ENCODE peak calls at places on chromosomes 4 and X, in nine cellular contexts. W, K, U, E, M, D, C, R and Y are unnamed samples.

GRCh38 chr4:151484396-151485102 is 75.6 kb downstream of the FHIP1A start:
- DNase-seq in R (no peak), W (no peak), E (peak), C (no peak), M (no peak), K (no peak), U (no peak), D (no peak), Y (peak)

GRCh38 chr4:183721207-183722081 is 62.4 kb downstream of the TRAPPC11 start:
- DNase-seq in R (no peak), E (peak), W (no peak), K (no peak), M (peak), C (peak), U (peak), D (peak), Y (peak)

GRCh38 chr4:55554453-55555030 is 7.8 kb upstream of the CLOCK start:
- DNase-seq in D (no peak), E (no peak), U (no peak), M (no peak), W (no peak), C (no peak), R (no peak), K (peak), Y (peak)

GRCh38 chrX:86133761-86134160 is 14.5 kb upstream of the DACH2 start:
- DNase-seq in U (no peak), E (no peak), R (no peak), D (no peak), K (peak), W (no peak), M (no peak), C (no peak), Y (peak)

GRCh38 chr4:56007154-56007553 is 58.4 kb downstream of the CEP135 start:
- DNase-seq in D (no peak), C (no peak), E (no peak), K (no peak), U (no peak), R (no peak), W (no peak), M (no peak), Y (no peak)

GRCh38 chr4:182265881-182266280 is 22.7 kb downstream of the TENM3 start:
- DNase-seq in K (peak), E (no peak), R (no peak), D (no peak), M (no peak), U (no peak), C (peak), W (no peak), Y (no peak)

GRCh38 chrX:49915352-49916222 is 6.8 kb upstream of the CLCN5 start:
- DNase-seq in D (peak), C (peak), R (no peak), E (no peak), W (no peak), K (peak), U (no peak), M (peak), Y (peak)

GRCh38 chrX:153628665-153629064 is 18.3 kb upstream of the DUSP9 start:
- DNase-seq in E (no peak), D (peak), C (no peak), K (no peak), W (no peak), M (no peak), U (peak), R (no peak), Y (no peak)

GRCh38 chr4:158168606-158169005 is 4.2 kb downstream of the GASK1B start:
- DNase-seq in W (no peak), M (no peak), K (no peak), C (no peak), E (no peak), D (no peak), R (no peak), U (no peak), Y (no peak)

GRCh38 chrX:21840199-21840557 is 761 bp downstream of the MBTPS2 start:
- DNase-seq in M (no peak), K (peak), R (no peak), W (no peak), D (no peak), U (no peak), E (no peak), C (no peak), Y (peak)

GRCh38 chrX:43003939-43004338 is 226.0 kb upstream of the PPP1R2C start:
- DNase-seq in R (no peak), M (no peak), C (no peak), D (no peak), K (peak), W (no peak), E (no peak), U (no peak), Y (no peak)

GRCh38 chrX:120517936-120518335 is 42.8 kb downstream of the CUL4B start:
- DNase-seq in R (no peak), K (no peak), W (no peak), E (no peak), M (no peak), C (no peak), U (no peak), D (no peak), Y (peak)

GRCh38 chrX:148856505-148856904 is 356.1 kb downstream of the AFF2 start:
- DNase-seq in M (no peak), D (no peak), U (no peak), W (no peak), C (no peak), E (no peak), R (no peak), K (no peak), Y (no peak)

GRCh38 chr4:110510955-110511544 is 35.1 kb downstream of the ENPEP start:
- DNase-seq in D (no peak), R (no peak), K (peak), W (no peak), U (no peak), E (no peak), M (no peak), C (no peak), Y (peak)

GRCh38 chr4:152462047-152462446 is 73.8 kb downstream of the FBXW7 start:
- DNase-seq in D (no peak), U (no peak), K (peak), M (no peak), C (no peak), E (no peak), R (no peak), W (no peak), Y (no peak)

GRCh38 chrX:15785176-15785735 is 5.0 kb upstream of the ZRSR2 start:
- DNase-seq in U (no peak), K (no peak), R (no peak), E (no peak), M (no peak), D (no peak), C (no peak), W (no peak), Y (no peak)

GRCh38 chr4:124635331-124635730 is 77.2 kb downstream of the ANKRD50 start:
- DNase-seq in U (no peak), W (no peak), D (no peak), M (no peak), E (no peak), K (no peak), R (no peak), C (no peak), Y (no peak)

GRCh38 chr4:74546020-74546419 is 101.1 kb downstream of the AREG start:
- DNase-seq in M (no peak), D (no peak), K (no peak), R (no peak), C (no peak), E (no peak), W (no peak), U (no peak), Y (peak)

GRCh38 chr4:37453361-37454262 is 209.1 kb downstream of the NWD2 start:
- DNase-seq in D (peak), K (no peak), C (peak), W (peak), U (no peak), E (no peak), M (peak), R (no peak), Y (no peak)

GRCh38 chr4:121025540-121025939 is 46.8 kb downstream of the NDNF start:
- DNase-seq in U (no peak), E (no peak), D (no peak), R (no peak), W (no peak), K (no peak), C (no peak), M (no peak), Y (no peak)

GRCh38 chrX:106955004-106955772 is 35.0 kb downstream of the CLDN2 start:
- DNase-seq in R (no peak), U (no peak), E (no peak), C (peak), D (no peak), K (no peak), M (no peak), W (no peak), Y (peak)

GRCh38 chr4:77564231-77564630 is 41.4 kb upstream of the CXCL13 start:
- DNase-seq in K (no peak), U (peak), M (no peak), R (no peak), D (no peak), C (no peak), W (no peak), E (no peak), Y (peak)

GRCh38 chr4:107094332-107094731 is 58.2 kb upstream of the DKK2 start:
- DNase-seq in R (no peak), D (no peak), W (no peak), C (no peak), M (no peak), U (no peak), E (no peak), K (no peak), Y (peak)

GRCh38 chr4:47662975-47663374 is 174.9 kb downstream of the CORIN start:
- DNase-seq in K (peak), R (no peak), E (no peak), W (no peak), C (peak), M (no peak), D (no peak), U (no peak), Y (no peak)

GRCh38 chr4:146371812-146372211 is 149.9 kb downstream of the SLC10A7 start:
- DNase-seq in W (no peak), K (no peak), C (no peak), E (no peak), R (no peak), D (no peak), U (no peak), M (no peak), Y (peak)

GRCh38 chr4:76823516-76823915 is 74.4 kb downstream of the SOWAHB start:
- DNase-seq in U (no peak), E (no peak), K (no peak), C (no peak), M (no peak), D (no peak), R (no peak), W (no peak), Y (no peak)

GRCh38 chr4:75512336-75513211 is 1.6 kb downstream of the RCHY1 start:
- DNase-seq in U (no peak), D (no peak), K (peak), R (no peak), C (no peak), M (no peak), W (no peak), E (no peak), Y (peak)

GRCh38 chr4:133151681-133152329 is 2.7 kb downstream of the PCDH10 start:
- DNase-seq in R (peak), D (no peak), E (no peak), W (peak), U (no peak), M (no peak), K (no peak), C (peak), Y (no peak)

GRCh38 chr4:87058272-87059073 is 123.7 kb downstream of the AFF1 start:
- DNase-seq in E (no peak), D (no peak), R (no peak), W (no peak), C (peak), M (no peak), K (no peak), U (no peak), Y (no peak)

GRCh38 chr4:54668031-54668611 is 10.4 kb downstream of the KIT start:
- DNase-seq in C (no peak), D (no peak), E (no peak), W (no peak), K (no peak), M (no peak), U (no peak), R (no peak), Y (no peak)

GRCh38 chr4:55435136-55435535 is 39.4 kb downstream of the TMEM165 start:
- DNase-seq in U (no peak), D (no peak), W (no peak), E (no peak), R (no peak), C (no peak), K (no peak), M (no peak), Y (peak)

GRCh38 chr4:84058201-84058600 is 440.9 kb downstream of the NKX6-1 start:
- DNase-seq in R (no peak), D (no peak), M (no peak), C (no peak), E (no peak), W (no peak), U (no peak), K (no peak), Y (no peak)

GRCh38 chrX:68686684-68687045 is 39.2 kb downstream of the STARD8 start:
- DNase-seq in M (peak), W (no peak), U (peak), R (no peak), D (peak), K (no peak), E (no peak), C (no peak), Y (peak)

DNA sequence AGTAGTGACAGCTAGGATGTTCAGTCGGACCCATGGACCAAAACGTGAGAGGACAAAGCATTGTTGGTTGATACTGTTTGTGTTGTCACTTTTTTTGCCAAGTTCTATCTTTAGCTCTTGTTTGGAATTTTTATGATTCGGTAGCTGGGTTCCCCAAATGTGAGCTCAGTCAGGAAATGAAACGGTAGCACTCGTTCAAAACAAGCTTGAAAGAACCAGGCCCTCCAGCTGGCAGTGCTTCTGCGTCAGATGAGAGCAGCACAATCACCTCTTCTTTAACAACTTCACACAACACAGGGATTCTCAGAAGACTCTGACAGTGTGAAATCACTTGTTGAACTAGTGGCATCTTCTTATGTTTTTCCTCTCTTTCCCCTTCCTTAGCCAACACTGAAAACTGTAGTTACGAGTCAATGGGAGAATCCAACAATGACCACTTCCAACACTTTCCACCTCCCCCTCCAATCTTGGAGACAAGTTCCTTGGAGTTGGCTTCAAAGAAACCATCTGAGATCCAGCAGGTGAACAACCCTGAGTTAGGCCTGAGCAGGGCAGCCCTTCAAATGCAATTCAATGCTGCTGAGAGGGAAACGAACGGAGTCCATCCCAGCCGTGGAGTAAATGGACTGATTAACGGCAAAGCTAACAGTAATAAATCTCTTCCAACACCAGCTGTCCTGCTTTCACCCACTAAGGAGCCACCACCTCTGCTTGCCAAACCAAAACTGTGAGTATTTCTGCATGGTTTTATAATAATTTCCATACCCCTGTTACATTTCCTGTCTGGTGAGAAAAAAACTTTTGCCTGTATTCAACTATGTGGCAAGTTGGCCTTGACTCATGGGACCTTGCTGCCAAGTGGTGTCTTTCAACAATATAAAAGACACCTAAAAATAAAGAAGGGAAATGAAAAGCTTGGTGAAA is 214.6 kb downstream of the PALLD start:
- DNase-seq in K (no peak), D (no peak), R (no peak), U (peak), W (no peak), M (no peak), C (no peak), E (no peak), Y (peak)
- H3K4me3 ChIP-seq in K (no peak), D (no peak), R (peak), U (no peak), W (no peak), M (no peak), C (no peak), E (no peak), Y (no peak)

GRCh38 chr4:21134994-21135393 is 434.7 kb downstream of the PACRGL start:
- DNase-seq in E (no peak), M (no peak), R (no peak), C (no peak), U (no peak), D (no peak), W (no peak), K (no peak), Y (peak)
- TF ChIP-seq CTCF in E (peak), M (peak), R (no peak), C (peak), U (no peak), D (no peak), W (peak), K (peak), Y (peak)

GRCh38 chr4:104487105-104487504 is 7.6 kb downstream of the CXXC4 start:
- DNase-seq in U (no peak), R (no peak), M (no peak), K (no peak), C (peak), E (no peak), W (no peak), D (no peak), Y (no peak)
- H3K4me3 ChIP-seq in U (no peak), R (no peak), M (no peak), K (no peak), C (peak), E (peak), W (no peak), D (no peak), Y (no peak)

GRCh38 chr4:6873291-6873690 is 36.3 kb upstream of the TBC1D14 start:
- DNase-seq in W (no peak), C (no peak), D (no peak), U (no peak), M (no peak), E (no peak), K (no peak), R (no peak), Y (peak)
- TF ChIP-seq CTCF in W (no peak), C (peak), D (no peak), U (no peak), M (no peak), E (peak), K (peak), R (no peak), Y (peak)

GRCh38 chr4:36360755-36361154 is 79.3 kb downstream of the DTHD1 start:
- DNase-seq in M (no peak), K (no peak), D (no peak), W (no peak), C (no peak), R (no peak), E (no peak), U (no peak), Y (no peak)

GRCh38 chr4:36358173-36358572 is 76.8 kb downstream of the DTHD1 start:
- DNase-seq in W (no peak), U (no peak), C (no peak), K (no peak), M (no peak), D (no peak), E (no peak), R (no peak), Y (no peak)

GRCh38 chr4:36363024-36363423 is 81.6 kb downstream of the DTHD1 start:
- DNase-seq in D (no peak), E (no peak), W (no peak), M (no peak), K (no peak), R (no peak), U (no peak), C (no peak), Y (no peak)
- H3K4me3 ChIP-seq in D (no peak), E (no peak), W (no peak), M (no peak), K (no peak), R (no peak), U (no peak), C (no peak), Y (no peak)

DNA sequence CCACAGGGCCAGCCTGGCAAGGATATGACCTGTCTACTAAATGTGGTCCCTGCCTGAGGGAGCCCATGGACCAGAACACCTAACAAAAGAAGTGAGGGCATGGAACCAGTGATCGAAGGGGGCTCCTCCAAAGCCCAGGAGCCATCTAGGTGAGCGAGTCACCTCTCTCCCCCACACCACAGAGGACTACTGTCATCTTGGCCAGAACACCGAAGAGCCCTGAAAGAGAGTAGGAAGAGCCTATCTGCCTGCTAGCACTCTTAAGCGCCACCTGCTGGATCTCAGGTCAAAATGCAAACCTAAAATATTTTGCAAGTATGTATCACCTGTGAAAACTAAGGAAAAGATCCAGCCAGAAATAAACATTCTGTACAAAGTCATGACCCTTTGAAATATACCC is 137.9 kb upstream of the ZXDB start:
- DNase-seq in R (no peak), U (no peak), D (no peak), W (no peak), M (no peak), K (peak), C (peak), E (peak), Y (peak)
- TF ChIP-seq CTCF in R (no peak), U (no peak), D (peak), W (peak), M (peak), K (peak), C (peak), E (peak), Y (peak)

DNA sequence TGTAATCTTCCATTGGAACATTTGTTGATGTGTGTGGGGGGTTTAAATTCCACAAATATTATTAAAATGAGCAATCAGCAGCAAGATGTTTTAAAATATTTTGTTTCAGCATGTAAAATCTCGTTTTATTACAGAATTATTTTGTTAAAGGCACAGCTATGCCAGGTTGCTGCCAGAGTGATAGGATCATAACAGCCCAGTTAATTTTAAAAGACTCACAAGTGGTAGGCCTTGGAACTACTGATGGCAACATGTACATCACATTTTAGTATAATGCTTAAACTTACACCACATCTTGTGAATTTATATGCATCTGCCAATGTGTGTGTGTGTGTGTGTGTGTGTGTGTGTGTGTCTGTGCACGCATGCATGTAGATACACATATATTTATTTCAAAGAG is 97.8 kb upstream of the SPRY1 start:
- DNase-seq in U (no peak), E (no peak), R (no peak), M (no peak), C (no peak), W (no peak), K (no peak), D (no peak), Y (no peak)
- H3K4me3 ChIP-seq in U (no peak), E (no peak), R (no peak), M (no peak), C (no peak), W (no peak), K (no peak), D (no peak), Y (no peak)